ENCODE peak calls at places on chromosomes 3 and 15, in four cellular contexts. W is H1, D is K562, Y is SK-N-SH. O is an unnamed sample.

GRCh38 chr3:27659279-27660021 is 62.7 kb downstream of the EOMES start:
- DNase-seq in W (peak), D (peak), Y (peak), O (no peak)

GRCh38 chr15:63879211-63879610 is 45.5 kb upstream of the HERC1 start:
- DNase-seq in W (no peak), D (no peak), Y (no peak), O (no peak)

GRCh38 chr3:46070458-46071136 is 43.3 kb upstream of the XCR1 start:
- DNase-seq in W (no peak), D (no peak), Y (no peak), O (no peak)

GRCh38 chr3:45153658-45154437 is 7.7 kb upstream of the CDCP1 start:
- DNase-seq in W (no peak), D (no peak), Y (no peak), O (no peak)

GRCh38 chr15:37125143-37125542 is 24.8 kb upstream of the MEIS2 start:
- DNase-seq in W (no peak), D (no peak), Y (no peak), O (no peak)

GRCh38 chr3:71581981-71582611 is 1.4 kb downstream of the FOXP1 start:
- DNase-seq in W (peak), D (peak), Y (peak), O (no peak)

GRCh38 chr3:121574449-121574848 is 6.7 kb downstream of the ARGFX start:
- DNase-seq in W (peak), D (peak), Y (no peak), O (no peak)

GRCh38 chr3:186461141-186461540 is 83.0 kb downstream of the CRYGS start:
- DNase-seq in W (no peak), D (peak), Y (no peak), O (no peak)

GRCh38 chr3:126656376-126657134 is 1.6 kb upstream of the TXNRD3 start:
- DNase-seq in W (no peak), D (no peak), Y (no peak), O (no peak)

GRCh38 chr15:51926808-51927207 is 44.8 kb downstream of the LEO1 start:
- DNase-seq in W (no peak), D (no peak), Y (no peak), O (no peak)

GRCh38 chr3:164222200-164222599 is 856.1 kb downstream of the SI start:
- DNase-seq in W (no peak), D (no peak), Y (no peak), O (no peak)

GRCh38 chr3:183082355-183082915 is 16.9 kb downstream of the MCCC1 start:
- DNase-seq in W (no peak), D (no peak), Y (no peak), O (no peak)

GRCh38 chr15:62491642-62492041 is 326.6 kb upstream of the C2CD4B start:
- DNase-seq in W (no peak), D (no peak), Y (no peak), O (no peak)

GRCh38 chr3:44976002-44976815 is at the start of the genes EXOSC7 and ZDHHC3:
- DNase-seq in W (peak), D (peak), Y (peak), O (no peak)

GRCh38 chr15:56059716-56060115 is 66.3 kb upstream of the NEDD4 start:
- DNase-seq in W (no peak), D (no peak), Y (no peak), O (no peak)

GRCh38 chr3:195096053-195096452 is 174.9 kb downstream of the XXYLT1 start:
- DNase-seq in W (no peak), D (no peak), Y (no peak), O (no peak)

GRCh38 chr3:46183330-46183729 is 24.8 kb downstream of the CCR1 start:
- DNase-seq in W (no peak), D (no peak), Y (no peak), O (no peak)

GRCh38 chr3:79467721-79468120 is 300.1 kb downstream of the ROBO1 start:
- DNase-seq in W (no peak), D (no peak), Y (no peak), O (no peak)

GRCh38 chr15:76991048-76991447 is 3.9 kb upstream of the PSTPIP1 start:
- DNase-seq in W (no peak), D (no peak), Y (no peak), O (no peak)

GRCh38 chr15:59587085-59587826 is 24.3 kb upstream of the GCNT3 start:
- DNase-seq in W (no peak), D (no peak), Y (no peak), O (no peak)

GRCh38 chr15:97081666-97082226 is 751.2 kb downstream of the NR2F2 start:
- DNase-seq in W (no peak), D (no peak), Y (no peak), O (no peak)

GRCh38 chr3:83193526-83193925 is 1432.1 kb upstream of the GBE1 start:
- DNase-seq in W (no peak), D (no peak), Y (no peak), O (no peak)

GRCh38 chr3:42489937-42490227 is 12.6 kb upstream of the VIPR1 start:
- DNase-seq in W (no peak), D (no peak), Y (no peak), O (no peak)

GRCh38 chr3:103515116-103515515 is 1080.3 kb downstream of the ZPLD1 start:
- DNase-seq in W (no peak), D (no peak), Y (no peak), O (no peak)

GRCh38 chr15:74402337-74402839 is 31.4 kb downstream of the SEMA7A start:
- DNase-seq in W (no peak), D (no peak), Y (no peak), O (no peak)

GRCh38 chr3:105277656-105278055 is 89.1 kb upstream of the ALCAM start:
- DNase-seq in W (no peak), D (no peak), Y (no peak), O (no peak)

GRCh38 chr3:158725348-158725966 is 6.8 kb downstream of the RARRES1 start:
- DNase-seq in W (no peak), D (no peak), Y (no peak), O (no peak)

GRCh38 chr3:72517804-72518442 is 330.3 kb downstream of the SHQ1 start:
- DNase-seq in W (no peak), D (no peak), Y (peak), O (no peak)

GRCh38 chr3:126113733-126114132 is 29.8 kb upstream of the SLC41A3 start:
- DNase-seq in W (no peak), D (peak), Y (peak), O (no peak)

GRCh38 chr3:42661593-42662022 is 8.1 kb downstream of the ZBTB47 start:
- DNase-seq in W (no peak), D (no peak), Y (no peak), O (no peak)

GRCh38 chr3:156626104-156626503 is 48.3 kb upstream of the TIPARP start:
- DNase-seq in W (no peak), D (no peak), Y (no peak), O (no peak)

GRCh38 chr3:129224984-129225393 is 24.4 kb upstream of the COPG1 start:
- DNase-seq in W (no peak), D (no peak), Y (peak), O (no peak)

GRCh38 chr3:184300377-184300717 is 1.3 kb downstream of the PSMD2 start:
- DNase-seq in W (no peak), D (no peak), Y (no peak), O (no peak)

GRCh38 chr3:165568907-165569462 is 268.2 kb downstream of the BCHE start:
- DNase-seq in W (no peak), D (no peak), Y (no peak), O (no peak)
- TF ChIP-seq NRF1 in W (no peak), D (no peak), Y (no peak), O (no peak)

GRCh38 chr3:13548696-13549512 is at the start of gene FBLN2:
- DNase-seq in W (peak), D (peak), Y (peak), O (no peak)
- TF ChIP-seq NRF1 in W (no peak), D (no peak), Y (no peak), O (no peak)

DNA sequence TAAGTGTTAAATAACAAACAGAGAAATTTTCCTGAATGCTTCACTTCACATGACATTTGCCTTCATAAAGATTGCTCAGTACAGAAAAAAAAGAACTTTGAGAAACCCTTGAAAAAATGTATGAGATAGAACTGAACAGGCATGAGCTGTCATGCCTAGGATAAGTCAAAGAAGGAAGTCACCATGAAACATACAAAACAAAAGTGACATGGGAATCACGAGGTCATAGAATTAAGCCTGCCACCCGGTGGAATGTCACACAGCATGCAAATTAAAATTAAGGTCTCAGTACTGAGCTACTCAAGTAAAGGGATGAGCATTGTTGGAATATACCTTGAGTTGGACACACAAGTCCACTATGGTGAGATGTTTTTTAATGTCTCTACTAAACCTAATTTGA is 652.5 kb upstream of the NECTIN3 start:
- DNase-seq in W (no peak), D (no peak), Y (no peak), O (no peak)
- TF ChIP-seq NRF1 in W (no peak), D (no peak), Y (no peak), O (no peak)

GRCh38 chr3:187743195-187744141 is 1.8 kb downstream of the BCL6 start:
- DNase-seq in W (peak), D (peak), Y (no peak), O (no peak)
- TF ChIP-seq NRF1 in W (no peak), D (no peak), Y (no peak), O (no peak)

GRCh38 chr15:66894986-66895780 is 170.2 kb upstream of the SMAD3 start:
- DNase-seq in W (peak), D (no peak), Y (no peak), O (no peak)
- TF ChIP-seq NRF1 in W (no peak), D (no peak), Y (no peak), O (no peak)

GRCh38 chr3:23587513-23587912 is 218.2 kb upstream of the UBE2E1 start:
- DNase-seq in W (no peak), D (no peak), Y (no peak), O (no peak)
- TF ChIP-seq NRF1 in W (no peak), D (no peak), Y (no peak), O (no peak)

GRCh38 chr3:171225698-171226097 is 199.2 kb upstream of the SLC2A2 start:
- DNase-seq in W (no peak), D (no peak), Y (no peak), O (no peak)
- TF ChIP-seq NRF1 in W (no peak), D (no peak), Y (no peak), O (no peak)

GRCh38 chr15:100710744-100711478 is 108.5 kb downstream of the ASB7 start:
- DNase-seq in W (no peak), D (no peak), Y (no peak), O (no peak)
- TF ChIP-seq NRF1 in W (no peak), D (no peak), Y (no peak), O (no peak)

O was measured in GM12878.